ENCODE peak calls at places on chromosomes 13 and 19, in ten cellular contexts. I, U, M, L, W, N, K, V, B and X are unnamed samples. For H3K4me1, the result is how much of the 10 kb centered on the place peaks cover.

GRCh38 chr13:100443998-100444328 is 144.6 kb downstream of the GGACT start:
- DNase-seq in I (no peak), U (no peak), M (no peak), L (no peak), W (no peak), N (no peak), K (no peak), V (no peak), B (no peak), X (no peak)

GRCh38 chr13:101985321-101985720 is 416.5 kb downstream of the FGF14 start:
- DNase-seq in I (no peak), U (no peak), M (no peak), L (no peak), W (no peak), N (no peak), K (no peak), V (no peak), B (no peak), X (no peak)

GRCh38 chr19:23799321-23799720 is 40.6 kb upstream of the ZNF681 start:
- DNase-seq in I (no peak), U (no peak), M (no peak), L (no peak), W (no peak), N (no peak), K (no peak), V (no peak), B (no peak), X (peak)

GRCh38 chr19:31349160-31349881 is at the start of gene TSHZ3:
- DNase-seq in I (peak), U (peak), M (peak), L (peak), W (peak), N (no peak), K (peak), V (peak), B (peak), X (peak)

GRCh38 chr13:20475927-20476691 is 49.5 kb downstream of the CRYL1 start:
- DNase-seq in I (no peak), U (no peak), M (peak), L (no peak), W (no peak), N (no peak), K (no peak), V (no peak), B (no peak), X (peak)

GRCh38 chr13:96551540-96551939 is 442.7 kb downstream of the OXGR1 start:
- DNase-seq in I (no peak), U (peak), M (no peak), L (peak), W (no peak), N (no peak), K (no peak), V (no peak), B (no peak), X (no peak)

GRCh38 chr13:91904597-91904996 is 506.2 kb downstream of the GPC5 start:
- DNase-seq in I (no peak), U (no peak), M (no peak), L (no peak), W (no peak), N (no peak), K (no peak), V (no peak), B (peak), X (no peak)

GRCh38 chr19:32223595-32224370 is 121.6 kb upstream of the ZNF507 start:
- DNase-seq in I (no peak), U (no peak), M (no peak), L (no peak), W (no peak), N (no peak), K (no peak), V (no peak), B (no peak), X (peak)

GRCh38 chr13:26927511-26927910 is 166.9 kb upstream of the GPR12 start:
- DNase-seq in I (no peak), U (no peak), M (no peak), L (no peak), W (no peak), N (no peak), K (no peak), V (no peak), B (no peak), X (no peak)

GRCh38 chr19:3619631-3620012 is 7.0 kb downstream of the CACTIN start:
- DNase-seq in I (no peak), U (no peak), M (no peak), L (no peak), W (no peak), N (no peak), K (no peak), V (no peak), B (no peak), X (no peak)

GRCh38 chr13:63408227-63409202 is 1992.9 kb upstream of the PCDH20 start:
- DNase-seq in I (no peak), U (no peak), M (no peak), L (peak), W (no peak), N (no peak), K (no peak), V (no peak), B (no peak), X (no peak)

GRCh38 chr19:900302-901111 is 7.2 kb downstream of the RNU6-9 start:
- DNase-seq in I (no peak), U (peak), M (no peak), L (no peak), W (no peak), N (no peak), K (no peak), V (peak), B (no peak), X (peak)

DNA sequence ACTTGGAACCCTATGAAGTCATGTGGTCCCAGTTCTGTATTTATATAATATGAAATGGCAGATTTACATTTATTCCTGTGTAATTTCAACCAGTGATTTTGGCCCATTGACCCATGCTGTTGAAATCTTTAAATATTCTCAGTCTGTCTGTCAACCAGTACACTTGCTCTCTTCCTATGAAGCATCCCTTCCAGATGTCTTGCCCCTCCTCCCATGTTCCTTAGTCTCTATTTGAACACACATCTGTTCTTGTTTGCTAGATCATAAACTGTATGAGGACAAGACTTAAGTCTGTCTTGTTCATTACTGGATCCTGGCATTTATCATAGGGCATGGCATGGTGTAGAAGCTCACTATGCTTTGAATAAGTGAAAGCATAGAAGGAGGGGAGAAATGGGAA is 35.0 kb downstream of the STARD13 start:
- DNase-seq in I (no peak), U (no peak), M (no peak), L (peak), W (no peak), N (no peak), K (no peak), V (no peak), B (peak), X (no peak)
- H3K4me1 ChIP-seq in I (under half), U (under half), M (under half), L (under half), W (under half), N (under half), K (under half), V (under half), B (under half), X (under half)

DNA sequence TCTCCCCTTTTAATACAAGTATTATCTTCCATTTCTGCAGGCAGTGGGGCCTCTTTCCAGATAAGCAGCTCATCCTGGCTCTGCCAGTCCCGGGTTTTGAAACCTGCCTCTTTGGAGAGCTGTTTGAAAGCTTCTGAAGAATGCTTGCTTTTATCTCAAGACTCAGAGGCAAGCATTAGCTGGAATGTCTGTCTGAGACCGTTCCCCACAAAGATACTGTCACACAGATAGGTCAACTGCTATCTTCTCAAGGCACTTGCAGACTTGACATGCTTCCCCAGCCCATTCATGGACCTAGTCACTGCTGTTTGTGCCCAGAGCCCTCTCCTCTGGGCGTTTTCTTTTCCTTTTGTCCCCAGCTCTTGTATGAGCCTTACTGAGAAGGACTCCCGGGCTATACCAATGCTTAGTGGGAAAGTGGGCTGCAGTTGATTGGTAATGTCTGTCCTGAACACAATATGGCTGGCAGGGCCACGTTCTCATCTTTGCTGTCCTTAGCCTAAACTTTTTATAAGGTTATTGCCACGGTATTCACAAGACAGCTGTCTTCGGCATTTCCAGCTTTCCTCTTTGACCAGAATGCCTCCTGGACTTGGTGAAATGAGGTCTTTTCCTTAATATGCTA is 13.4 kb downstream of the SERP2 start:
- DNase-seq in I (no peak), U (no peak), M (no peak), L (no peak), W (no peak), N (no peak), K (no peak), V (peak), B (no peak), X (no peak)
- H3K27ac ChIP-seq in I (no peak), U (no peak), M (no peak), L (no peak), W (no peak), N (no peak), K (no peak), V (peak), B (no peak), X (no peak)

DNA sequence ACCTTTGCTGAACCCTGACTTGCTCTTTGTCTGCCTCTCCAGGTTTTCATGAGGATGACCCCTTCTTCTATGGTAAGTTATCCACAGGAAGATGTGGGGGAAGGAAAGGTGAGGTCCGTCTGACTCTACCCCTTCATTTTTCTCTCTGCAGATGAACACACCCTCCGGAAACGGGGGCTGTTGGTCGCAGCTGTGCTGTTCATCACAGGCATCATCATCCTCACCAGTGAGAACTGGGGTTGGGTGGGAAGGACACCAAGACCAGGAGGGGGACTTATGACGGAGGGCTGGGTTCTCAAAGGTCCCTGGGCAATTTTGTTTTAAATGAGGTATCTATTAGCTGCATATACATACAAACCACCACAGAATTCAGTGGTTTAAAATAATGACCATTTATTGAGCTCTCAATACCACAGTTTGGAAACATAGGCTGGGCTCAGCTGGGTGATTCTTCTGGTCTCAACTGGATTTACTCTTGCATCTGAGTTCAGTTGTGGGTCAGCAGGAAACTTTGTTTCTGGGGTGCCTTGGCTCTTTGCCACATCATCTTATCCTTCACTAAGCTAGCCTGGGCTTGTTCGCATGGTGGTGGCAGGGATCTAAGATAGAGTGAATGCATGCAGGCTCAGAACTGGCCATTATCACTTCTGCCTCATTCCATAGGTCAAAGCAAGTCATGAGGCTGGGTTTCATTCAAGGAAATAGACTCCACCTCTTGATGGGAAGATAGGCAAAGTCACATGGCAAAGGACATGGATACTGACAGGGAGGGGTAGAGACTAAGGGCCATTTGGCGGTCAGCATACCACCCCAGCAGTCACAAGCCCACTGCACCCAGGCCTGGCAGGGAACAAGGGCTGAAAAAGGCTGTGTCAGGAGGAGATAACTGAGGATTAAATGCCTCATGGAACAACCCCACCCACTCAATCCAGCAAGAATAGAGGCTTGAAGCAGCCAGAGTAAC is 11.8 kb downstream of the FXYD5 start:
- DNase-seq in I (no peak), U (no peak), M (peak), L (no peak), W (no peak), N (no peak), K (no peak), V (peak), B (no peak), X (no peak)
- H3K4me3 ChIP-seq in I (no peak), U (no peak), M (no peak), L (no peak), W (no peak), N (no peak), K (no peak), V (no peak), B (no peak), X (no peak)

GRCh38 chr19:46494936-46495788 is 505 bp downstream of the PNMA8B start:
- DNase-seq in I (no peak), U (no peak), M (no peak), L (no peak), W (no peak), N (no peak), K (no peak), V (no peak), B (no peak), X (no peak)
- H3K4me1 ChIP-seq in I (under half), U (under half), M (under half), L (under half), W (under half), N (under half), K (under half), V (under half), B (under half), X (under half)

GRCh38 chr19:17073869-17074627 is 1.2 kb downstream of the HAUS8 start:
- DNase-seq in I (no peak), U (no peak), M (peak), L (no peak), W (no peak), N (no peak), K (no peak), V (peak), B (no peak), X (no peak)
- H3K27ac ChIP-seq in I (no peak), U (no peak), M (peak), L (peak), W (peak), N (no peak), K (no peak), V (peak), B (peak), X (peak)

GRCh38 chr19:33903489-33903850 is 106.8 kb downstream of the KCTD15 start:
- DNase-seq in I (no peak), U (no peak), M (no peak), L (no peak), W (no peak), N (no peak), K (no peak), V (no peak), B (no peak), X (no peak)

GRCh38 chr19:33905937-33906577 is 109.4 kb downstream of the KCTD15 start:
- DNase-seq in I (peak), U (peak), M (peak), L (no peak), W (peak), N (no peak), K (peak), V (peak), B (peak), X (no peak)

GRCh38 chr19:33906578-33907335 is 110.1 kb downstream of the KCTD15 start:
- DNase-seq in I (no peak), U (no peak), M (no peak), L (peak), W (peak), N (no peak), K (no peak), V (no peak), B (peak), X (no peak)

GRCh38 chr19:33904681-33905080 is 108.0 kb downstream of the KCTD15 start:
- DNase-seq in I (no peak), U (peak), M (no peak), L (no peak), W (peak), N (no peak), K (no peak), V (no peak), B (peak), X (no peak)

GRCh38 chr19:33905473-33905936 is 108.8 kb downstream of the KCTD15 start:
- DNase-seq in I (no peak), U (peak), M (no peak), L (no peak), W (peak), N (no peak), K (no peak), V (no peak), B (peak), X (no peak)
- H3K4me3 ChIP-seq in I (peak), U (peak), M (peak), L (peak), W (peak), N (peak), K (peak), V (no peak), B (no peak), X (no peak)

DNA sequence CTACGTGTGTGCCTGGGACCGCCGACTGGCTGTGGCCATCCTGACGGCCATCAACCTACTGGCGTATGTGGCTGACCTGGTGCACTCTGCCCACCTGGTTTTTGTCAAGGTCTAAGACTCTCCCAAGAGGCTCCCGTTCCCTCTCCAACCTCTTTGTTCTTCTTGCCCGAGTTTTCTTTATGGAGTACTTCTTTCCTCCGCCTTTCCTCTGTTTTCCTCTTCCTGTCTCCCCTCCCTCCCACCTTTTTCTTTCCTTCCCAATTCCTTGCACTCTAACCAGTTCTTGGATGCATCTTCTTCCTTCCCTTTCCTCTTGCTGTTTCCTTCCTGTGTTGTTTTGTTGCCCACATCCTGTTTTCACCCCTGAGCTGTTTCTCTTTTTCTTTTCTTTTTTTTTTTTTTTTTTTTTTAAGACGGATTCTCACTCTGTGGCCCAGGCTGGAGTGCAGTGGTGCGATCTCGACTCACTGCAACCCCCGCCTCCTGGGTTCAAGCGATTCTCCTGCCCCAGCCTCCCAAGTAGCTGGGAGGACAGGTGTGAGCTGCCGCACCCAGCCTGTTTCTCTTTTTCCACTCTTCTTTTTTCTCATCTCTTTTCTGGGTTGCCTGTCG is 6.8 kb downstream of the MYADM start:
- DNase-seq in I (no peak), U (no peak), M (no peak), L (no peak), W (no peak), N (no peak), K (no peak), V (no peak), B (no peak), X (no peak)
- H3K4me1 ChIP-seq in I (half or more), U (under half), M (under half), L (under half), W (under half), N (half or more), K (under half), V (under half), B (under half), X (half or more)

GRCh38 chr13:110138009-110138699 is 168.8 kb downstream of the COL4A1 start:
- DNase-seq in I (peak), U (peak), M (peak), L (peak), W (peak), N (peak), K (peak), V (peak), B (peak), X (peak)
- H3K27ac ChIP-seq in I (peak), U (peak), M (peak), L (peak), W (peak), N (peak), K (peak), V (peak), B (peak), X (no peak)

GRCh38 chr19:34189917-34190425 is 17.7 kb downstream of the LSM14A start:
- DNase-seq in I (no peak), U (no peak), M (no peak), L (no peak), W (no peak), N (no peak), K (no peak), V (no peak), B (no peak), X (no peak)
- H3K4me3 ChIP-seq in I (no peak), U (no peak), M (no peak), L (no peak), W (no peak), N (no peak), K (no peak), V (no peak), B (no peak), X (no peak)